ENCODE peak calls at places on chromosomes 16 and 17, in five cellular contexts. One of them, this sample, is unnamed.

GRCh38 chr16:55370762-55371482 is 46.9 kb downstream of the IRX6 start:
- DNase-seq in activated effector memory CD4-positive, alpha-beta T cell treated with Interleukin-2 at 50 U/mL for 16 hours: no peak
- DNase-seq in amygdala: peak
- DNase-seq in T-cell: no peak
- DNase-seq in left kidney: peak
- DNase-seq in this sample: peak

GRCh38 chr16:2765462-2766404 is 11.3 kb downstream of the ELOB start:
- DNase-seq in activated effector memory CD4-positive, alpha-beta T cell treated with Interleukin-2 at 50 U/mL for 16 hours: no peak
- DNase-seq in amygdala: no peak
- DNase-seq in T-cell: no peak
- DNase-seq in left kidney: no peak
- DNase-seq in this sample: no peak

GRCh38 chr17:41868568-41868967 is 3.3 kb upstream of the KLHL11 start:
- DNase-seq in activated effector memory CD4-positive, alpha-beta T cell treated with Interleukin-2 at 50 U/mL for 16 hours: no peak
- DNase-seq in amygdala: no peak
- DNase-seq in T-cell: no peak
- DNase-seq in left kidney: no peak
- DNase-seq in this sample: no peak

GRCh38 chr16:3188925-3189825 is 1.2 kb downstream of the OR1F1 start:
- DNase-seq in activated effector memory CD4-positive, alpha-beta T cell treated with Interleukin-2 at 50 U/mL for 16 hours: no peak
- DNase-seq in amygdala: no peak
- DNase-seq in T-cell: no peak
- DNase-seq in left kidney: peak
- DNase-seq in this sample: no peak

GRCh38 chr16:55077231-55077630 is 146.6 kb downstream of the IRX5 start:
- DNase-seq in activated effector memory CD4-positive, alpha-beta T cell treated with Interleukin-2 at 50 U/mL for 16 hours: no peak
- DNase-seq in amygdala: no peak
- DNase-seq in T-cell: no peak
- DNase-seq in left kidney: no peak
- DNase-seq in this sample: no peak

GRCh38 chr17:67983289-67983688 is 13.0 kb downstream of the C17orf58 start:
- DNase-seq in activated effector memory CD4-positive, alpha-beta T cell treated with Interleukin-2 at 50 U/mL for 16 hours: no peak
- DNase-seq in amygdala: no peak
- DNase-seq in T-cell: no peak
- DNase-seq in left kidney: no peak
- DNase-seq in this sample: no peak

GRCh38 chr16:19515765-19516164 is 6.1 kb downstream of the GDE1 start:
- DNase-seq in activated effector memory CD4-positive, alpha-beta T cell treated with Interleukin-2 at 50 U/mL for 16 hours: no peak
- DNase-seq in amygdala: no peak
- DNase-seq in T-cell: no peak
- DNase-seq in left kidney: no peak
- DNase-seq in this sample: no peak

GRCh38 chr17:12362853-12363252 is 302.8 kb upstream of the MYOCD start:
- DNase-seq in activated effector memory CD4-positive, alpha-beta T cell treated with Interleukin-2 at 50 U/mL for 16 hours: no peak
- DNase-seq in amygdala: no peak
- DNase-seq in T-cell: no peak
- DNase-seq in left kidney: peak
- DNase-seq in this sample: no peak

GRCh38 chr17:17560975-17561374 is 30.5 kb downstream of the PEMT start:
- DNase-seq in activated effector memory CD4-positive, alpha-beta T cell treated with Interleukin-2 at 50 U/mL for 16 hours: no peak
- DNase-seq in amygdala: no peak
- DNase-seq in T-cell: no peak
- DNase-seq in left kidney: no peak
- DNase-seq in this sample: no peak

GRCh38 chr17:146983-147761 is 9.8 kb downstream of the SCGB1C2 start:
- DNase-seq in activated effector memory CD4-positive, alpha-beta T cell treated with Interleukin-2 at 50 U/mL for 16 hours: no peak
- DNase-seq in amygdala: no peak
- DNase-seq in T-cell: no peak
- DNase-seq in left kidney: no peak
- DNase-seq in this sample: no peak

GRCh38 chr16:12092347-12092882 is 115.9 kb downstream of the SNX29 start:
- DNase-seq in activated effector memory CD4-positive, alpha-beta T cell treated with Interleukin-2 at 50 U/mL for 16 hours: no peak
- DNase-seq in amygdala: no peak
- DNase-seq in T-cell: no peak
- DNase-seq in left kidney: peak
- DNase-seq in this sample: no peak

GRCh38 chr17:64406321-64407200 is 15.9 kb upstream of the PECAM1 start:
- DNase-seq in activated effector memory CD4-positive, alpha-beta T cell treated with Interleukin-2 at 50 U/mL for 16 hours: no peak
- DNase-seq in amygdala: no peak
- DNase-seq in T-cell: no peak
- DNase-seq in left kidney: peak
- DNase-seq in this sample: no peak

GRCh38 chr17:13353590-13353989 is 248.1 kb downstream of the HS3ST3A1 start:
- DNase-seq in activated effector memory CD4-positive, alpha-beta T cell treated with Interleukin-2 at 50 U/mL for 16 hours: no peak
- DNase-seq in amygdala: no peak
- DNase-seq in T-cell: no peak
- DNase-seq in left kidney: no peak
- DNase-seq in this sample: no peak

GRCh38 chr17:82035488-82035887 is 2.0 kb downstream of the DCXR start:
- DNase-seq in activated effector memory CD4-positive, alpha-beta T cell treated with Interleukin-2 at 50 U/mL for 16 hours: no peak
- DNase-seq in amygdala: no peak
- DNase-seq in T-cell: no peak
- DNase-seq in left kidney: no peak
- DNase-seq in this sample: no peak

GRCh38 chr16:65697516-65697915 is 575.7 kb upstream of the CDH11 start:
- DNase-seq in activated effector memory CD4-positive, alpha-beta T cell treated with Interleukin-2 at 50 U/mL for 16 hours: no peak
- DNase-seq in amygdala: no peak
- DNase-seq in T-cell: no peak
- DNase-seq in left kidney: no peak
- DNase-seq in this sample: no peak

GRCh38 chr16:78629173-78629572 is 529.7 kb downstream of the WWOX start:
- DNase-seq in activated effector memory CD4-positive, alpha-beta T cell treated with Interleukin-2 at 50 U/mL for 16 hours: no peak
- DNase-seq in amygdala: no peak
- DNase-seq in T-cell: no peak
- DNase-seq in left kidney: no peak
- DNase-seq in this sample: no peak

GRCh38 chr16:57357330-57358151 is 1.0 kb upstream of the CCL22 start:
- DNase-seq in activated effector memory CD4-positive, alpha-beta T cell treated with Interleukin-2 at 50 U/mL for 16 hours: no peak
- DNase-seq in amygdala: no peak
- DNase-seq in T-cell: no peak
- DNase-seq in left kidney: no peak
- DNase-seq in this sample: no peak

GRCh38 chr16:88698694-88699045 is 7.5 kb downstream of the RNF166 start:
- DNase-seq in activated effector memory CD4-positive, alpha-beta T cell treated with Interleukin-2 at 50 U/mL for 16 hours: no peak
- DNase-seq in amygdala: no peak
- DNase-seq in T-cell: no peak
- DNase-seq in left kidney: no peak
- DNase-seq in this sample: no peak

GRCh38 chr16:18932243-18932997 is 6.2 kb upstream of the SMG1 start:
- DNase-seq in activated effector memory CD4-positive, alpha-beta T cell treated with Interleukin-2 at 50 U/mL for 16 hours: no peak
- DNase-seq in amygdala: no peak
- DNase-seq in T-cell: no peak
- DNase-seq in left kidney: no peak
- DNase-seq in this sample: no peak

GRCh38 chr16:85471469-85472431 is 141.4 kb upstream of the GSE1 start:
- DNase-seq in activated effector memory CD4-positive, alpha-beta T cell treated with Interleukin-2 at 50 U/mL for 16 hours: no peak
- DNase-seq in amygdala: no peak
- DNase-seq in T-cell: no peak
- DNase-seq in left kidney: no peak
- DNase-seq in this sample: no peak

GRCh38 chr16:64196444-64196843 is 925.4 kb downstream of the CDH11 start:
- DNase-seq in activated effector memory CD4-positive, alpha-beta T cell treated with Interleukin-2 at 50 U/mL for 16 hours: no peak
- DNase-seq in amygdala: no peak
- DNase-seq in T-cell: no peak
- DNase-seq in left kidney: no peak
- DNase-seq in this sample: no peak

GRCh38 chr17:47099451-47099986 is 89.6 kb downstream of the CDC27 start:
- DNase-seq in activated effector memory CD4-positive, alpha-beta T cell treated with Interleukin-2 at 50 U/mL for 16 hours: no peak
- DNase-seq in amygdala: no peak
- DNase-seq in T-cell: no peak
- DNase-seq in left kidney: no peak
- DNase-seq in this sample: no peak

GRCh38 chr16:66988197-66988788 is at the start of gene CES4A:
- DNase-seq in activated effector memory CD4-positive, alpha-beta T cell treated with Interleukin-2 at 50 U/mL for 16 hours: no peak
- DNase-seq in amygdala: no peak
- DNase-seq in T-cell: no peak
- DNase-seq in left kidney: peak
- DNase-seq in this sample: no peak

GRCh38 chr16:75087040-75087979 is 29.3 kb downstream of the LDHD start:
- DNase-seq in activated effector memory CD4-positive, alpha-beta T cell treated with Interleukin-2 at 50 U/mL for 16 hours: no peak
- DNase-seq in amygdala: no peak
- DNase-seq in T-cell: no peak
- DNase-seq in left kidney: peak
- DNase-seq in this sample: no peak

GRCh38 chr16:20918486-20919239 is 18.1 kb downstream of the LYRM1 start:
- DNase-seq in activated effector memory CD4-positive, alpha-beta T cell treated with Interleukin-2 at 50 U/mL for 16 hours: no peak
- DNase-seq in amygdala: no peak
- DNase-seq in T-cell: no peak
- DNase-seq in left kidney: no peak
- DNase-seq in this sample: no peak

GRCh38 chr17:28216528-28216927 is 102.5 kb upstream of the TMEM97 start:
- DNase-seq in activated effector memory CD4-positive, alpha-beta T cell treated with Interleukin-2 at 50 U/mL for 16 hours: no peak
- DNase-seq in amygdala: no peak
- DNase-seq in T-cell: no peak
- DNase-seq in left kidney: no peak
- DNase-seq in this sample: no peak

GRCh38 chr17:43945074-43945824 is 3.0 kb upstream of the PPY start:
- DNase-seq in activated effector memory CD4-positive, alpha-beta T cell treated with Interleukin-2 at 50 U/mL for 16 hours: no peak
- DNase-seq in amygdala: no peak
- DNase-seq in T-cell: no peak
- DNase-seq in left kidney: no peak
- DNase-seq in this sample: no peak

GRCh38 chr16:83964684-83965443 is 3.2 kb upstream of the NECAB2 start:
- DNase-seq in activated effector memory CD4-positive, alpha-beta T cell treated with Interleukin-2 at 50 U/mL for 16 hours: no peak
- DNase-seq in amygdala: no peak
- DNase-seq in T-cell: no peak
- DNase-seq in left kidney: no peak
- DNase-seq in this sample: no peak

GRCh38 chr17:49049265-49049664 is 52.1 kb downstream of the IGF2BP1 start:
- DNase-seq in activated effector memory CD4-positive, alpha-beta T cell treated with Interleukin-2 at 50 U/mL for 16 hours: no peak
- DNase-seq in amygdala: no peak
- DNase-seq in T-cell: no peak
- DNase-seq in left kidney: no peak
- DNase-seq in this sample: no peak

GRCh38 chr17:47694018-47694817 is at the start of gene TBKBP1:
- DNase-seq in activated effector memory CD4-positive, alpha-beta T cell treated with Interleukin-2 at 50 U/mL for 16 hours: no peak
- DNase-seq in amygdala: peak
- DNase-seq in T-cell: no peak
- DNase-seq in left kidney: peak
- DNase-seq in this sample: peak

GRCh38 chr17:42679492-42680330 is 1.9 kb downstream of the CCR10 start:
- DNase-seq in activated effector memory CD4-positive, alpha-beta T cell treated with Interleukin-2 at 50 U/mL for 16 hours: peak
- DNase-seq in amygdala: peak
- DNase-seq in T-cell: peak
- DNase-seq in left kidney: peak
- DNase-seq in this sample: peak

This sample was measured in hippocampal formation.